ENCODE peak calls at places on chromosomes 6 and 20, in seven cellular contexts. One of them, this sample, is unnamed. For H3K27me3, the result is how much of the 10 kb centered on the place peaks cover.

GRCh38 chr20:64064145-64064698 is 1.2 kb downstream of the TCEA2 start:
- DNase-seq in esophagus squamous epithelium: no peak
- DNase-seq in left lung: no peak
- DNase-seq in HL-60: no peak
- DNase-seq in neural progenitor cell: no peak
- DNase-seq in left ventricle myocardium inferior: no peak
- DNase-seq in SJSA1: peak
- DNase-seq in this sample: no peak

GRCh38 chr6:15929685-15930084 is 199.2 kb upstream of the MYLIP start:
- DNase-seq in HL-60: peak
- DNase-seq in left lung: no peak
- DNase-seq in esophagus squamous epithelium: no peak
- DNase-seq in neural progenitor cell: no peak
- DNase-seq in left ventricle myocardium inferior: no peak
- DNase-seq in SJSA1: no peak
- DNase-seq in this sample: no peak

GRCh38 chr20:38828514-38829295 is 23.2 kb downstream of the PPP1R16B start:
- DNase-seq in left lung: no peak
- DNase-seq in left ventricle myocardium inferior: no peak
- DNase-seq in esophagus squamous epithelium: no peak
- DNase-seq in HL-60: no peak
- DNase-seq in neural progenitor cell: no peak
- DNase-seq in SJSA1: no peak
- DNase-seq in this sample: no peak

GRCh38 chr6:143376861-143377260 is 73.6 kb downstream of the ADAT2 start:
- DNase-seq in neural progenitor cell: no peak
- DNase-seq in SJSA1: no peak
- DNase-seq in HL-60: no peak
- DNase-seq in left ventricle myocardium inferior: no peak
- DNase-seq in left lung: no peak
- DNase-seq in esophagus squamous epithelium: no peak
- DNase-seq in this sample: no peak

GRCh38 chr6:30881392-30881986 is 2.8 kb upstream of the DDR1 start:
- DNase-seq in esophagus squamous epithelium: no peak
- DNase-seq in neural progenitor cell: peak
- DNase-seq in SJSA1: no peak
- DNase-seq in HL-60: no peak
- DNase-seq in left lung: no peak
- DNase-seq in left ventricle myocardium inferior: no peak
- DNase-seq in this sample: no peak

GRCh38 chr6:164927288-164928040 is 381.9 kb downstream of the C6orf118 start:
- DNase-seq in left ventricle myocardium inferior: peak
- DNase-seq in left lung: no peak
- DNase-seq in neural progenitor cell: peak
- DNase-seq in SJSA1: peak
- DNase-seq in HL-60: peak
- DNase-seq in esophagus squamous epithelium: no peak
- DNase-seq in this sample: peak

GRCh38 chr20:64104667-64105451 is 2.5 kb downstream of the NPBWR2 start:
- DNase-seq in HL-60: no peak
- DNase-seq in left lung: peak
- DNase-seq in neural progenitor cell: no peak
- DNase-seq in SJSA1: no peak
- DNase-seq in left ventricle myocardium inferior: peak
- DNase-seq in esophagus squamous epithelium: no peak
- DNase-seq in this sample: no peak

GRCh38 chr6:56593801-56594318 is 48.8 kb downstream of the DST start:
- DNase-seq in left ventricle myocardium inferior: no peak
- DNase-seq in esophagus squamous epithelium: no peak
- DNase-seq in SJSA1: no peak
- DNase-seq in HL-60: peak
- DNase-seq in left lung: no peak
- DNase-seq in neural progenitor cell: no peak
- DNase-seq in this sample: no peak

GRCh38 chr6:5501837-5502236 is 240.5 kb downstream of the FARS2 start:
- DNase-seq in HL-60: no peak
- DNase-seq in SJSA1: no peak
- DNase-seq in left lung: no peak
- DNase-seq in left ventricle myocardium inferior: peak
- DNase-seq in neural progenitor cell: peak
- DNase-seq in esophagus squamous epithelium: no peak
- DNase-seq in this sample: no peak

GRCh38 chr6:144285798-144286502 is 815 bp downstream of the UTRN start:
- DNase-seq in HL-60: peak
- DNase-seq in esophagus squamous epithelium: no peak
- DNase-seq in SJSA1: peak
- DNase-seq in left ventricle myocardium inferior: peak
- DNase-seq in neural progenitor cell: peak
- DNase-seq in left lung: peak
- DNase-seq in this sample: peak

GRCh38 chr6:138545621-138545980 is 46.3 kb upstream of the NHSL1 start:
- DNase-seq in left lung: peak
- DNase-seq in SJSA1: peak
- DNase-seq in neural progenitor cell: peak
- DNase-seq in esophagus squamous epithelium: no peak
- DNase-seq in left ventricle myocardium inferior: peak
- DNase-seq in HL-60: no peak
- DNase-seq in this sample: no peak

GRCh38 chr20:36173451-36173933 is 19.0 kb downstream of the EPB41L1 start:
- DNase-seq in left lung: no peak
- DNase-seq in SJSA1: no peak
- DNase-seq in esophagus squamous epithelium: no peak
- DNase-seq in left ventricle myocardium inferior: no peak
- DNase-seq in HL-60: peak
- DNase-seq in neural progenitor cell: peak
- DNase-seq in this sample: no peak

GRCh38 chr6:30821862-30822784 is 62.2 kb upstream of the DDR1 start:
- DNase-seq in left lung: no peak
- DNase-seq in left ventricle myocardium inferior: no peak
- DNase-seq in SJSA1: no peak
- DNase-seq in neural progenitor cell: peak
- DNase-seq in HL-60: no peak
- DNase-seq in esophagus squamous epithelium: no peak
- DNase-seq in this sample: no peak

GRCh38 chr20:25287631-25288290 is 39.9 kb downstream of the PYGB start:
- DNase-seq in esophagus squamous epithelium: no peak
- DNase-seq in neural progenitor cell: no peak
- DNase-seq in left ventricle myocardium inferior: peak
- DNase-seq in HL-60: no peak
- DNase-seq in SJSA1: no peak
- DNase-seq in left lung: no peak
- DNase-seq in this sample: no peak

GRCh38 chr6:132411296-132411695 is 10.0 kb upstream of the MOXD1 start:
- DNase-seq in neural progenitor cell: no peak
- DNase-seq in left ventricle myocardium inferior: no peak
- DNase-seq in esophagus squamous epithelium: no peak
- DNase-seq in SJSA1: no peak
- DNase-seq in HL-60: no peak
- DNase-seq in left lung: no peak
- DNase-seq in this sample: no peak

DNA sequence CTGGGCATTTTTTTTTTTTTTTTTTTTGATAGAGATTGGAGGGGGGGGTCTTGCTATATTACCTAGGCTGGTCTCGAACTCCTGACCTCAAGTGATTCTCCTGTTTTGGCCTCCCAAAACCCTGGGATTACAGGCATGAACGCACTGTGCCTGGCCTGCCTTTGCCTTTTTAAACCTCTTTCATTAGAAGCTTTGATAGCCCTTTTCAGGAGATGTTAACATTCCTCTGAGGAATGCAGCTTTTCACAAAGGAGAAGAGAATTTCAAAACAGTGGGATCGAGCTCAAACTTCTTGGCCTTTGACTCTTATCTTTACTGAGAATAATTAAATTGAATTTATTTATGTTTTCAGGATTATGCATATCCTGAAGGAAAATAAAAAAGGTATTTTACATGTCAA is 31.3 kb downstream of the SLC26A8 start:
- DNase-seq in left ventricle myocardium inferior: no peak
- DNase-seq in SJSA1: no peak
- DNase-seq in esophagus squamous epithelium: no peak
- DNase-seq in left lung: no peak
- DNase-seq in HL-60: no peak
- DNase-seq in neural progenitor cell: peak
- DNase-seq in this sample: no peak
- H3K27ac ChIP-seq in left ventricle myocardium inferior: no peak
- H3K27ac ChIP-seq in SJSA1: no peak
- H3K27ac ChIP-seq in esophagus squamous epithelium: no peak
- H3K27ac ChIP-seq in left lung: no peak
- H3K27ac ChIP-seq in HL-60: no peak
- H3K27ac ChIP-seq in neural progenitor cell: no peak
- H3K27ac ChIP-seq in this sample: no peak

GRCh38 chr6:135185483-135185882 is 4.4 kb downstream of the MYB start:
- DNase-seq in left ventricle myocardium inferior: no peak
- DNase-seq in left lung: no peak
- DNase-seq in esophagus squamous epithelium: no peak
- DNase-seq in HL-60: peak
- DNase-seq in SJSA1: no peak
- DNase-seq in neural progenitor cell: no peak
- DNase-seq in this sample: no peak

GRCh38 chr6:135181333-135182119 is 418 bp downstream of the MYB start:
- DNase-seq in SJSA1: no peak
- DNase-seq in neural progenitor cell: peak
- DNase-seq in left ventricle myocardium inferior: no peak
- DNase-seq in esophagus squamous epithelium: no peak
- DNase-seq in left lung: no peak
- DNase-seq in HL-60: no peak
- DNase-seq in this sample: no peak

GRCh38 chr6:135182120-135182992 is 1.2 kb downstream of the MYB start:
- DNase-seq in neural progenitor cell: peak
- DNase-seq in SJSA1: no peak
- DNase-seq in left ventricle myocardium inferior: no peak
- DNase-seq in left lung: peak
- DNase-seq in esophagus squamous epithelium: no peak
- DNase-seq in HL-60: no peak
- DNase-seq in this sample: no peak

GRCh38 chr6:135182993-135183531 is 2.0 kb downstream of the MYB start:
- DNase-seq in left lung: peak
- DNase-seq in HL-60: peak
- DNase-seq in left ventricle myocardium inferior: no peak
- DNase-seq in esophagus squamous epithelium: no peak
- DNase-seq in SJSA1: no peak
- DNase-seq in neural progenitor cell: peak
- DNase-seq in this sample: peak

GRCh38 chr6:135183532-135184440 is 2.7 kb downstream of the MYB start:
- DNase-seq in left lung: peak
- DNase-seq in esophagus squamous epithelium: no peak
- DNase-seq in HL-60: peak
- DNase-seq in neural progenitor cell: peak
- DNase-seq in SJSA1: no peak
- DNase-seq in left ventricle myocardium inferior: no peak
- DNase-seq in this sample: peak
- H3K4me3 ChIP-seq in left lung: peak
- H3K4me3 ChIP-seq in esophagus squamous epithelium: peak
- H3K4me3 ChIP-seq in HL-60: peak
- H3K4me3 ChIP-seq in neural progenitor cell: peak
- H3K4me3 ChIP-seq in SJSA1: no peak
- H3K4me3 ChIP-seq in left ventricle myocardium inferior: peak
- H3K4me3 ChIP-seq in this sample: peak

DNA sequence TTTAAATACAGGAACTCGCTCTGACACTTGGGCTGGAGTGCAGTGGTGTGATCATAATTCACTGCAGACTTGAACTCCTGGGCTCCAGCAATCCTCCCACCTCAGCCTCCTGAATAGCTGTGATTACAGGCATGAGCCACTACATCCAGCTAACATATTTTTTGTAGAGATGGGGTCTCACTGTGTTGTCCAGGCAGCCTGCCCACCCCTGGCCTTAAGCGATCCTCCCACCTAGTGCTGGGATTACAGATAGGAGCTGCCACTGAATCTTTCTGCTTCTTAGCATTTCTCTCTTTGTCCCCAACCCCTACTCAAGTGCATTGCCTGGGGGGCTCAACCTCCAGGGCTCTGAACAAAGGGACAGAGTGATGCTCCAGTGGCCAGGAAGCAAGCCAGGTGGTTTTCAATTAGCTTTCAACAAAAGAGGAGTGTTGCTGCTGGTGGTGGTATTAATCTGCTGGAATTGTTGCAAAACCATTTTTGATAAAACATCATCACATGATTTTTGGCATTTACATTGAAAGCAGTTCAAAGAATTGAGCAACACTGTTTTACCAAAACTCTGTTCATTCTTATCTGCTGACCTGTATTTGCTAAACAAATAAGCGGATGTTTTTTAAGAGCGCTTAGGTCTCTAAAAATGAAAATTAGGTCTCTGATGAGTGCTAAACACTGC is 40.4 kb upstream of the BPIFA2 start:
- DNase-seq in HL-60: no peak
- DNase-seq in SJSA1: no peak
- DNase-seq in esophagus squamous epithelium: no peak
- DNase-seq in left lung: no peak
- DNase-seq in left ventricle myocardium inferior: no peak
- DNase-seq in neural progenitor cell: peak
- DNase-seq in this sample: no peak
- H3K27me3 ChIP-seq in HL-60: under half
- H3K27me3 ChIP-seq in SJSA1: under half
- H3K27me3 ChIP-seq in esophagus squamous epithelium: under half
- H3K27me3 ChIP-seq in left lung: under half
- H3K27me3 ChIP-seq in left ventricle myocardium inferior: under half
- H3K27me3 ChIP-seq in neural progenitor cell: under half
- H3K27me3 ChIP-seq in this sample: under half

GRCh38 chr20:644692-645317 is 8.2 kb downstream of the SRXN1 start:
- DNase-seq in neural progenitor cell: no peak
- DNase-seq in left lung: no peak
- DNase-seq in HL-60: no peak
- DNase-seq in SJSA1: no peak
- DNase-seq in left ventricle myocardium inferior: no peak
- DNase-seq in esophagus squamous epithelium: no peak
- DNase-seq in this sample: no peak

GRCh38 chr20:640674-641515 is 12.1 kb downstream of the SRXN1 start:
- DNase-seq in neural progenitor cell: no peak
- DNase-seq in left lung: no peak
- DNase-seq in SJSA1: no peak
- DNase-seq in left ventricle myocardium inferior: no peak
- DNase-seq in esophagus squamous epithelium: no peak
- DNase-seq in HL-60: no peak
- DNase-seq in this sample: no peak

GRCh38 chr20:638579-638978 is 14.4 kb downstream of the SRXN1 start:
- DNase-seq in esophagus squamous epithelium: no peak
- DNase-seq in left ventricle myocardium inferior: no peak
- DNase-seq in left lung: no peak
- DNase-seq in HL-60: no peak
- DNase-seq in neural progenitor cell: no peak
- DNase-seq in SJSA1: no peak
- DNase-seq in this sample: no peak

GRCh38 chr20:642398-643174 is 10.4 kb downstream of the SRXN1 start:
- DNase-seq in left lung: no peak
- DNase-seq in SJSA1: no peak
- DNase-seq in neural progenitor cell: peak
- DNase-seq in esophagus squamous epithelium: no peak
- DNase-seq in left ventricle myocardium inferior: peak
- DNase-seq in HL-60: no peak
- DNase-seq in this sample: no peak

DNA sequence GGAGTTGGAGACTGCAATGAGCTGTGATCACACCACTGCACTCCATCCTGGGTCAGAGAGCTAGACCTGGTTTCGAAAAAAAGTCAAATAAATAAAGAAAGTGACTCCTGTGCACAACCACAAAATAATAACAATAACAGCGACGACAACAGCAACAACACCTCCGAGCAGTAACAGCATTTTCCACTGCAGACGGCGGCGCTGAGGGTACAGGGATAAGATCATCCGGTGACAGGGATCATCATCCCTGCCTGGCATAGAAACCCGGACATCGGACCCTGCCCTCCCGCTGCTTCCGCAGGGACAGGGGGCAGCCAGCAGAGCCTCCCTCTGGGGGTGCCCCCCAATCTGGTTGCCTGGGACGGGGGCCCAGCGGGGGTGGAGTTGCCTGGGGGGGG is 11.5 kb downstream of the SRXN1 start:
- DNase-seq in esophagus squamous epithelium: no peak
- DNase-seq in left lung: no peak
- DNase-seq in neural progenitor cell: peak
- DNase-seq in HL-60: no peak
- DNase-seq in left ventricle myocardium inferior: no peak
- DNase-seq in SJSA1: no peak
- DNase-seq in this sample: no peak
- H3K27ac ChIP-seq in esophagus squamous epithelium: no peak
- H3K27ac ChIP-seq in left lung: no peak
- H3K27ac ChIP-seq in neural progenitor cell: no peak
- H3K27ac ChIP-seq in HL-60: no peak
- H3K27ac ChIP-seq in left ventricle myocardium inferior: peak
- H3K27ac ChIP-seq in SJSA1: no peak
- H3K27ac ChIP-seq in this sample: no peak

This sample was measured in effector memory CD4-positive, alpha-beta T cell.